ENCODE peak calls at places on chromosome 13, in ten cellular contexts. G is heart right ventricle; D is aorta; U is fibroblast of lung; I is endothelial cell of umbilical vein; Y is BJ; W is effector memory CD4-positive, alpha-beta T cell; K is Caco-2; S is cardiac muscle cell; Z is tibial artery. C is an unnamed sample. For H3K27me3, the result is how much of the 10 kb centered on the place peaks cover.

GRCh38 chr13:94859812-94860210 is 147.5 kb upstream of the SOX21 start:
- DNase-seq in G (no peak), D (no peak), U (no peak), I (peak), Y (no peak), W (no peak), K (no peak), S (no peak), Z (no peak), C (no peak)

GRCh38 chr13:26424181-26424580 is 133.3 kb upstream of the WASF3 start:
- DNase-seq in G (peak), D (no peak), U (no peak), I (no peak), Y (no peak), W (no peak), K (no peak), S (no peak), Z (no peak), C (no peak)

GRCh38 chr13:51728972-51729371 is 75.0 kb downstream of the DHRS12 start:
- DNase-seq in G (no peak), D (no peak), U (peak), I (no peak), Y (no peak), W (no peak), K (no peak), S (peak), Z (no peak), C (peak)

GRCh38 chr13:37192986-37193385 is 87.5 kb upstream of the CSNK1A1L start:
- DNase-seq in G (no peak), D (no peak), U (no peak), I (no peak), Y (no peak), W (no peak), K (no peak), S (peak), Z (no peak), C (no peak)

GRCh38 chr13:38202730-38203129 is 146.9 kb upstream of the UFM1 start:
- DNase-seq in G (no peak), D (no peak), U (no peak), I (no peak), Y (peak), W (no peak), K (no peak), S (peak), Z (no peak), C (no peak)

GRCh38 chr13:97194473-97194872 is 27.7 kb upstream of the MBNL2 start:
- DNase-seq in G (no peak), D (no peak), U (peak), I (peak), Y (peak), W (no peak), K (peak), S (peak), Z (no peak), C (no peak)

GRCh38 chr13:32624441-32624840 is 38.2 kb downstream of the PDS5B start:
- DNase-seq in G (no peak), D (no peak), U (no peak), I (no peak), Y (no peak), W (no peak), K (no peak), S (peak), Z (no peak), C (no peak)

GRCh38 chr13:49240017-49240416 is 7.7 kb upstream of the CDADC1 start:
- DNase-seq in G (no peak), D (no peak), U (peak), I (peak), Y (no peak), W (no peak), K (no peak), S (peak), Z (no peak), C (no peak)

GRCh38 chr13:25860862-25861261 is 191.0 kb downstream of the SHISA2 start:
- DNase-seq in G (no peak), D (no peak), U (peak), I (no peak), Y (no peak), W (no peak), K (no peak), S (peak), Z (no peak), C (no peak)

GRCh38 chr13:62290542-62290941 is 874.9 kb upstream of the PCDH20 start:
- DNase-seq in G (no peak), D (no peak), U (no peak), I (no peak), Y (no peak), W (no peak), K (no peak), S (no peak), Z (no peak), C (no peak)

GRCh38 chr13:32212420-32212819 is 102.7 kb downstream of the ZAR1L start:
- DNase-seq in G (no peak), D (no peak), U (peak), I (no peak), Y (peak), W (no peak), K (no peak), S (peak), Z (no peak), C (no peak)

GRCh38 chr13:101757446-101758039 is 305.1 kb downstream of the ITGBL1 start:
- DNase-seq in G (no peak), D (no peak), U (peak), I (peak), Y (no peak), W (no peak), K (no peak), S (peak), Z (no peak), C (no peak)

GRCh38 chr13:38180670-38181069 is 169.0 kb upstream of the UFM1 start:
- DNase-seq in G (no peak), D (no peak), U (peak), I (no peak), Y (no peak), W (no peak), K (no peak), S (peak), Z (no peak), C (no peak)

GRCh38 chr13:44906230-44906629 is 83.0 kb downstream of the NUFIP1 start:
- DNase-seq in G (no peak), D (no peak), U (no peak), I (no peak), Y (no peak), W (no peak), K (no peak), S (no peak), Z (no peak), C (no peak)

GRCh38 chr13:73179906-73180305 is 121.1 kb downstream of the KLF5 start:
- DNase-seq in G (no peak), D (no peak), U (peak), I (no peak), Y (no peak), W (no peak), K (no peak), S (no peak), Z (no peak), C (no peak)

GRCh38 chr13:50915562-50915961 is 6.0 kb downstream of the RNASEH2B start:
- DNase-seq in G (no peak), D (no peak), U (no peak), I (no peak), Y (no peak), W (no peak), K (no peak), S (no peak), Z (no peak), C (no peak)

GRCh38 chr13:24124789-24125476 is 35.6 kb upstream of the SPATA13 start:
- DNase-seq in G (no peak), D (no peak), U (no peak), I (peak), Y (no peak), W (no peak), K (no peak), S (no peak), Z (no peak), C (no peak)

GRCh38 chr13:95724252-95724651 is 47.3 kb downstream of the DNAJC3 start:
- DNase-seq in G (no peak), D (no peak), U (no peak), I (no peak), Y (no peak), W (no peak), K (no peak), S (no peak), Z (no peak), C (no peak)

GRCh38 chr13:26051231-26052135 is at the start of gene SHISA2:
- DNase-seq in G (peak), D (peak), U (peak), I (peak), Y (no peak), W (no peak), K (no peak), S (peak), Z (no peak), C (no peak)

GRCh38 chr13:46359731-46360130 is 27.3 kb downstream of the RUBCNL start:
- DNase-seq in G (no peak), D (no peak), U (peak), I (no peak), Y (peak), W (no peak), K (no peak), S (no peak), Z (no peak), C (no peak)

GRCh38 chr13:71871180-71871754 is 4.3 kb upstream of the DACH1 start:
- DNase-seq in G (no peak), D (no peak), U (no peak), I (no peak), Y (no peak), W (no peak), K (no peak), S (no peak), Z (no peak), C (no peak)

GRCh38 chr13:34926513-34926912 is 15.6 kb upstream of the NBEA start:
- DNase-seq in G (no peak), D (no peak), U (peak), I (peak), Y (peak), W (no peak), K (no peak), S (peak), Z (no peak), C (no peak)

GRCh38 chr13:72255908-72256307 is 388.9 kb upstream of the DACH1 start:
- DNase-seq in G (no peak), D (no peak), U (peak), I (peak), Y (no peak), W (no peak), K (peak), S (peak), Z (no peak), C (peak)

GRCh38 chr13:22287343-22287922 is 616.6 kb downstream of the FGF9 start:
- DNase-seq in G (no peak), D (no peak), U (no peak), I (no peak), Y (no peak), W (no peak), K (no peak), S (no peak), Z (no peak), C (no peak)

GRCh38 chr13:77291779-77292178 is 35.1 kb downstream of the MYCBP2 start:
- DNase-seq in G (no peak), D (no peak), U (no peak), I (no peak), Y (no peak), W (no peak), K (no peak), S (no peak), Z (no peak), C (no peak)

GRCh38 chr13:31050486-31051400 is 111.0 kb downstream of the HSPH1 start:
- DNase-seq in G (no peak), D (no peak), U (no peak), I (no peak), Y (no peak), W (no peak), K (no peak), S (peak), Z (no peak), C (no peak)

GRCh38 chr13:26050568-26051230 is 1.1 kb downstream of the SHISA2 start:
- DNase-seq in G (peak), D (no peak), U (no peak), I (peak), Y (no peak), W (no peak), K (no peak), S (peak), Z (no peak), C (no peak)

GRCh38 chr13:21530656-21531055 is 71.6 kb upstream of the ZDHHC20 start:
- DNase-seq in G (no peak), D (no peak), U (no peak), I (no peak), Y (no peak), W (no peak), K (no peak), S (no peak), Z (no peak), C (no peak)

GRCh38 chr13:31556376-31556775 is 182.9 kb upstream of the RXFP2 start:
- DNase-seq in G (no peak), D (no peak), U (no peak), I (no peak), Y (peak), W (no peak), K (no peak), S (no peak), Z (no peak), C (no peak)

GRCh38 chr13:50130686-50131051 is 115.4 kb downstream of the KCNRG start:
- DNase-seq in G (no peak), D (peak), U (peak), I (peak), Y (no peak), W (no peak), K (peak), S (peak), Z (peak), C (no peak)

GRCh38 chr13:73754727-73755292 is 379.4 kb downstream of the KLF12 start:
- DNase-seq in G (no peak), D (no peak), U (peak), I (peak), Y (no peak), W (no peak), K (no peak), S (peak), Z (no peak), C (no peak)

GRCh38 chr13:34578471-34578870 is 363.6 kb upstream of the NBEA start:
- DNase-seq in G (no peak), D (no peak), U (no peak), I (no peak), Y (no peak), W (no peak), K (no peak), S (peak), Z (no peak), C (no peak)

GRCh38 chr13:43357435-43358065 is 334.2 kb downstream of the DNAJC15 start:
- DNase-seq in G (peak), D (no peak), U (no peak), I (no peak), Y (no peak), W (no peak), K (no peak), S (no peak), Z (no peak), C (no peak)

GRCh38 chr13:97588993-97589392 is 155.0 kb downstream of the RAP2A start:
- DNase-seq in G (no peak), D (no peak), U (no peak), I (no peak), Y (no peak), W (no peak), K (no peak), S (no peak), Z (no peak), C (no peak)

GRCh38 chr13:20426766-20427448 is 98.8 kb downstream of the CRYL1 start:
- DNase-seq in G (no peak), D (no peak), U (peak), I (no peak), Y (no peak), W (no peak), K (no peak), S (peak), Z (no peak), C (no peak)

GRCh38 chr13:69107436-69107835 is 1000.2 kb upstream of the ATXN8OS start:
- DNase-seq in G (no peak), D (no peak), U (no peak), I (no peak), Y (no peak), W (no peak), K (no peak), S (no peak), Z (no peak), C (no peak)

GRCh38 chr13:94658926-94659649 is 53.3 kb downstream of the SOX21 start:
- DNase-seq in G (no peak), D (no peak), U (no peak), I (peak), Y (no peak), W (no peak), K (no peak), S (no peak), Z (no peak), C (no peak)

GRCh38 chr13:39037410-39037879 is 444 bp downstream of the PROSER1 start:
- DNase-seq in G (no peak), D (no peak), U (no peak), I (no peak), Y (no peak), W (no peak), K (no peak), S (no peak), Z (peak), C (peak)

GRCh38 chr13:99895428-99895998 is 76.1 kb downstream of the ZIC5 start:
- DNase-seq in G (no peak), D (no peak), U (peak), I (peak), Y (no peak), W (no peak), K (no peak), S (peak), Z (no peak), C (no peak)
- H3K27me3 ChIP-seq in G (under half), D (under half), U (under half), I (half or more), Y (under half), W (under half), K (under half), S (half or more), Z (half or more), C (under half)

DNA sequence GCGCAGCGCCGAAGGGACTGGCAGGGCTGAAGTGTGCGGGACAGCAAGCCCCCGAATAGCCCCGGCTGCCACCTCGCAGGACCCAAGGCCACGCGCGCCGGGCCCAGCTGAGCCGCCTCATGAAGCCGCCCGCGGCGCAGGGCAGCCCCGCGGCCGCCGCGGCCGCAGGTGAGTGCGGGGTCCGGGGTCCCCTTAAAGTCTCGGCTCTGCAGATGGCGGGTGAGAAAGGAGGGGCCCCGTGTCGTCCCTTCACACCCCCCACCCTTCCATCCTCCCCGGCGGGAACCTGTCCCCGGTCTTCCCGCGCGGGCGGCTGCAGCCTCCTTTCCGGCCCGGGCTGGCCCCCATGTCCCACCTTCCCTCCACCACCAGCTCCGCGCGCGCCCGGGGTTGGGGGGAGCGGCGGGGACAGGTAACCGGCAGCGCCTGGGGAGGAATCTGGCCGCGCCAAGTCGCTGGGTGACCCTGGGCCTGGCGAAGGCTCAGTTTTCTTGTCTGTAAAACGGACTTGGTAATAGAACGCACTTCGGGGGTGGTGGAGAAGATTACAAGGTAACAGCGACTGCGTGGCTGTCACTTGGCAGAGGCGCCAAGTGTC is 338 bp downstream of the RGCC start:
- DNase-seq in G (peak), D (no peak), U (no peak), I (no peak), Y (no peak), W (no peak), K (no peak), S (no peak), Z (no peak), C (no peak)
- H3K27me3 ChIP-seq in G (under half), D (under half), U (under half), I (under half), Y (under half), W (under half), K (under half), S (half or more), Z (under half), C (under half)

GRCh38 chr13:114304346-114305034 is 9.8 kb upstream of the CHAMP1 start:
- DNase-seq in G (no peak), D (no peak), U (no peak), I (no peak), Y (no peak), W (no peak), K (no peak), S (no peak), Z (no peak), C (no peak)
- H3K27me3 ChIP-seq in G (under half), D (under half), U (under half), I (under half), Y (under half), W (under half), K (under half), S (under half), Z (under half), C (under half)

DNA sequence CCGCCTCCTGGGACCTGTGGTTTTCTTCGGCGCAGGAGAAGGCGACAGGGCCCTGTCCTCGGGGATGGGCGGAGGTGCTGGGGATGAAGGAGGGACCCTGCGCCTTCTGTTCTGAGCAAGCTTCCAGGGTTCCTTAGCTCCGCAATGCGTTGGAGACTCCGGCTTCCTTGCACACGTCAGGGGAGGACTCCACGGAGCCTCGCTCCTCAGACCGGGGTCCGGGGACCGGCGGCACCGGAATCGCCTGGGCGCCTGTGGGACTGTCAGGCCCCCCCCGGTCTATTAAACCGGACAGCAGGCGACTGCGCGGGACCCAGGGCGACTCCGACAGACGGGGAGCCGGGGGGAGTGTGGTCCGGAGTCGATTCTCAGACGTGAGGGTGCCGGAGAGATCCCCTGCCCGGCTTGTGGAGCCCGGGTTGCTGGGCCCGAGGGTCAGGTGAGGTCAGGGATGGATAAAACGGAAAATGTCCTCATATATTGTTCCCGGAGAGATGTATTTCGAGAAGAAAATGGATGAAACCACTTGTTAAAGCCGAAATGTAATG is 227.4 kb downstream of the TEX29 start:
- DNase-seq in G (no peak), D (peak), U (no peak), I (no peak), Y (no peak), W (no peak), K (no peak), S (no peak), Z (no peak), C (no peak)
- H3K27me3 ChIP-seq in G (under half), D (under half), U (under half), I (under half), Y (under half), W (under half), K (under half), S (under half), Z (under half), C (under half)

GRCh38 chr13:112057434-112057735 is 9.6 kb upstream of the SOX1 start:
- DNase-seq in G (no peak), D (no peak), U (no peak), I (no peak), Y (no peak), W (no peak), K (no peak), S (no peak), Z (no peak), C (no peak)

GRCh38 chr13:112058519-112058873 is 8.5 kb upstream of the SOX1 start:
- DNase-seq in G (no peak), D (no peak), U (no peak), I (no peak), Y (no peak), W (no peak), K (no peak), S (no peak), Z (no peak), C (no peak)

GRCh38 chr13:112058941-112059340 is 8.0 kb upstream of the SOX1 start:
- DNase-seq in G (no peak), D (no peak), U (no peak), I (no peak), Y (no peak), W (no peak), K (no peak), S (no peak), Z (no peak), C (no peak)

GRCh38 chr13:112056739-112057433 is 10.1 kb upstream of the SOX1 start:
- DNase-seq in G (no peak), D (no peak), U (no peak), I (no peak), Y (no peak), W (no peak), K (no peak), S (no peak), Z (no peak), C (no peak)

GRCh38 chr13:112057736-112058518 is 9.0 kb upstream of the SOX1 start:
- DNase-seq in G (no peak), D (no peak), U (no peak), I (peak), Y (no peak), W (no peak), K (no peak), S (no peak), Z (no peak), C (no peak)
- H3K27me3 ChIP-seq in G (half or more), D (under half), U (half or more), I (half or more), Y (under half), W (half or more), K (under half), S (half or more), Z (half or more), C (half or more)

GRCh38 chr13:106003651-106004050 is 531.8 kb downstream of the EFNB2 start:
- DNase-seq in G (no peak), D (no peak), U (no peak), I (no peak), Y (no peak), W (no peak), K (no peak), S (no peak), Z (no peak), C (no peak)
- H3K27me3 ChIP-seq in G (under half), D (under half), U (under half), I (under half), Y (under half), W (under half), K (under half), S (under half), Z (under half), C (under half)

DNA sequence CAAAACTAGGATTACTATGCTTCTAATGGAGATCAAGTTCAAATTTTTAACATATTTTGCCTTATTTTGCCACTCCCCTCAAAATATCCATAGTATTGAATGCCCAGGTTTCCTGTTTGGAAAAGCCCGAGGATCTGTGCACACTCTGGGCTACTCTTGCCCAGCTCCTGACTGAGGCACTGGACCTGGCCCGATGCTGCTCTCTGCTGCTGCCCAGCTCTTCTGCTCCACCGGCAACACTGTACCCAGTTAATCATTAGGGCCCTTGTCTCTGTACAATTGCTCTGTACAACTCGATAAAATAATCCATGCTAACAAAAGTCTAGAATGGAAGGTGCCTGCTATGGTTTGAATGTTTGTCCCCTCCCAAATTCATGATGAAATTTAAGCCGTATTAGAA is 157.2 kb downstream of the EFNB2 start:
- DNase-seq in G (no peak), D (no peak), U (no peak), I (no peak), Y (no peak), W (no peak), K (no peak), S (no peak), Z (no peak), C (no peak)
- H3K27me3 ChIP-seq in G (under half), D (under half), U (under half), I (under half), Y (under half), W (under half), K (under half), S (under half), Z (under half), C (under half)